ENCODE peak calls at places on chromosomes 2 and 18, in six cellular contexts. One of them, this sample, is unnamed.

GRCh38 chr2:233441161-233442027 is 87.1 kb downstream of the DGKD start:
- ATAC-seq in gastrocnemius medialis: no peak
- ATAC-seq in upper lobe of right lung: no peak
- ATAC-seq in stimulated activated naive B cell treated with anti-CD40 and anti-IgM and Interleukin-4, amounts not matched to agents 10 μg/mL and 1 μg/mL and 100 μg/mL, for 72 hours: no peak
- ATAC-seq in RWPE2: no peak
- ATAC-seq in pancreas: no peak
- ATAC-seq in this sample: no peak

GRCh38 chr2:240914645-240915525 is 8.7 kb downstream of the CROCC2 start:
- ATAC-seq in stimulated activated naive B cell treated with anti-CD40 and anti-IgM and Interleukin-4, amounts not matched to agents 10 μg/mL and 1 μg/mL and 100 μg/mL, for 72 hours: no peak
- ATAC-seq in gastrocnemius medialis: no peak
- ATAC-seq in RWPE2: no peak
- ATAC-seq in pancreas: no peak
- ATAC-seq in upper lobe of right lung: no peak
- ATAC-seq in this sample: peak

GRCh38 chr2:152031747-152032146 is 67.1 kb downstream of the CACNB4 start:
- ATAC-seq in gastrocnemius medialis: no peak
- ATAC-seq in stimulated activated naive B cell treated with anti-CD40 and anti-IgM and Interleukin-4, amounts not matched to agents 10 μg/mL and 1 μg/mL and 100 μg/mL, for 72 hours: peak
- ATAC-seq in RWPE2: no peak
- ATAC-seq in pancreas: no peak
- ATAC-seq in upper lobe of right lung: peak
- ATAC-seq in this sample: no peak

GRCh38 chr18:32296851-32297250 is 107.0 kb downstream of the MEP1B start:
- ATAC-seq in gastrocnemius medialis: no peak
- ATAC-seq in pancreas: no peak
- ATAC-seq in stimulated activated naive B cell treated with anti-CD40 and anti-IgM and Interleukin-4, amounts not matched to agents 10 μg/mL and 1 μg/mL and 100 μg/mL, for 72 hours: no peak
- ATAC-seq in RWPE2: no peak
- ATAC-seq in upper lobe of right lung: no peak
- ATAC-seq in this sample: no peak

GRCh38 chr2:54763636-54764291 is 40.3 kb downstream of the EML6 start:
- ATAC-seq in RWPE2: no peak
- ATAC-seq in gastrocnemius medialis: no peak
- ATAC-seq in pancreas: peak
- ATAC-seq in stimulated activated naive B cell treated with anti-CD40 and anti-IgM and Interleukin-4, amounts not matched to agents 10 μg/mL and 1 μg/mL and 100 μg/mL, for 72 hours: no peak
- ATAC-seq in upper lobe of right lung: peak
- ATAC-seq in this sample: peak

GRCh38 chr18:13477147-13477683 is 249.1 kb downstream of the FAM210A start:
- ATAC-seq in upper lobe of right lung: no peak
- ATAC-seq in RWPE2: no peak
- ATAC-seq in stimulated activated naive B cell treated with anti-CD40 and anti-IgM and Interleukin-4, amounts not matched to agents 10 μg/mL and 1 μg/mL and 100 μg/mL, for 72 hours: no peak
- ATAC-seq in gastrocnemius medialis: no peak
- ATAC-seq in pancreas: no peak
- ATAC-seq in this sample: no peak

GRCh38 chr18:76479351-76480238 is 15.4 kb downstream of the ZNF516 start:
- ATAC-seq in RWPE2: no peak
- ATAC-seq in upper lobe of right lung: peak
- ATAC-seq in gastrocnemius medialis: no peak
- ATAC-seq in pancreas: no peak
- ATAC-seq in stimulated activated naive B cell treated with anti-CD40 and anti-IgM and Interleukin-4, amounts not matched to agents 10 μg/mL and 1 μg/mL and 100 μg/mL, for 72 hours: no peak
- ATAC-seq in this sample: no peak

GRCh38 chr18:55421612-55422381 is 166.2 kb downstream of the TCF4 start:
- ATAC-seq in pancreas: peak
- ATAC-seq in upper lobe of right lung: no peak
- ATAC-seq in RWPE2: peak
- ATAC-seq in stimulated activated naive B cell treated with anti-CD40 and anti-IgM and Interleukin-4, amounts not matched to agents 10 μg/mL and 1 μg/mL and 100 μg/mL, for 72 hours: no peak
- ATAC-seq in gastrocnemius medialis: peak
- ATAC-seq in this sample: no peak

GRCh38 chr2:239283961-239284801 is 116.6 kb downstream of the HDAC4 start:
- ATAC-seq in upper lobe of right lung: peak
- ATAC-seq in gastrocnemius medialis: no peak
- ATAC-seq in RWPE2: no peak
- ATAC-seq in stimulated activated naive B cell treated with anti-CD40 and anti-IgM and Interleukin-4, amounts not matched to agents 10 μg/mL and 1 μg/mL and 100 μg/mL, for 72 hours: no peak
- ATAC-seq in pancreas: peak
- ATAC-seq in this sample: no peak

GRCh38 chr2:1685078-1685956 is 59.0 kb downstream of the PXDN start:
- ATAC-seq in pancreas: no peak
- ATAC-seq in stimulated activated naive B cell treated with anti-CD40 and anti-IgM and Interleukin-4, amounts not matched to agents 10 μg/mL and 1 μg/mL and 100 μg/mL, for 72 hours: no peak
- ATAC-seq in upper lobe of right lung: no peak
- ATAC-seq in gastrocnemius medialis: no peak
- ATAC-seq in RWPE2: no peak
- ATAC-seq in this sample: no peak